ENCODE peak calls at places on chromosomes 4 and X, in nine cellular contexts. A, C, Z, Y, F, S, I, O and E are unnamed samples.

GRCh38 chrX:115491766-115492165 is 69.2 kb upstream of the PLS3 start:
- DNase-seq in A (no peak), C (no peak), Z (peak; percentile 21), Y (no peak), F (no peak), S (no peak), I (no peak), O (no peak), E (no peak)

GRCh38 chr4:73185903-73186302 is 72.7 kb downstream of the ANKRD17 start:
- DNase-seq in A (no peak), C (no peak), Z (no peak), Y (no peak), F (no peak), S (no peak), I (no peak), O (no peak), E (no peak)

GRCh38 chr4:104444685-104445084 is 50.0 kb downstream of the CXXC4 start:
- DNase-seq in A (no peak), C (no peak), Z (no peak), Y (no peak), F (no peak), S (no peak), I (no peak), O (no peak), E (no peak)

GRCh38 chrX:25726539-25726938 is 411.6 kb upstream of the MAGEB18 start:
- DNase-seq in A (no peak), C (no peak), Z (peak; percentile 1), Y (no peak), F (peak; percentile 26), S (no peak), I (no peak), O (no peak), E (no peak)

GRCh38 chr4:797066-797465 is 28.9 kb downstream of the CPLX1 start:
- DNase-seq in A (no peak), C (no peak), Z (no peak), Y (no peak), F (no peak), S (no peak), I (no peak), O (no peak), E (no peak)

GRCh38 chr4:26873391-26874026 is 12.9 kb downstream of the STIM2 start:
- DNase-seq in A (peak; percentile 22), C (no peak), Z (no peak), Y (peak; percentile 59), F (no peak), S (no peak), I (peak; percentile 21), O (no peak), E (no peak)

GRCh38 chr4:89275587-89275986 is 32.0 kb downstream of the GPRIN3 start:
- DNase-seq in A (no peak), C (no peak), Z (no peak), Y (no peak), F (peak; percentile 3), S (no peak), I (no peak), O (no peak), E (no peak)

GRCh38 chr4:43458293-43458692 is 565.8 kb downstream of the GRXCR1 start:
- DNase-seq in A (no peak), C (no peak), Z (no peak), Y (no peak), F (no peak), S (no peak), I (no peak), O (no peak), E (no peak)

GRCh38 chr4:84089652-84090437 is 409.2 kb downstream of the NKX6-1 start:
- DNase-seq in A (no peak), C (no peak), Z (no peak), Y (no peak), F (no peak), S (no peak), I (no peak), O (no peak), E (no peak)

GRCh38 chr4:56050584-56050983 is 101.8 kb downstream of the CEP135 start:
- DNase-seq in A (no peak), C (no peak), Z (no peak), Y (no peak), F (no peak), S (no peak), I (no peak), O (no peak), E (no peak)